ENCODE peak calls at places on chromosomes 11 and 22, in eight cellular contexts. One of them, this sample, is unnamed.

GRCh38 chr22:31394326-31394725 is 5.1 kb upstream of the DRG1 start:
- DNase-seq in uterus: no peak
- DNase-seq in neuronal stem cell: no peak
- DNase-seq in HCT116: no peak
- DNase-seq in AG04450: no peak
- DNase-seq in astrocyte: no peak
- DNase-seq in upper lobe of left lung: no peak
- DNase-seq in RWPE1: no peak
- DNase-seq in this sample: no peak

GRCh38 chr11:43987384-43988039 is 45.1 kb downstream of the C11orf96 start:
- DNase-seq in AG04450: no peak
- DNase-seq in astrocyte: peak
- DNase-seq in neuronal stem cell: no peak
- DNase-seq in RWPE1: no peak
- DNase-seq in upper lobe of left lung: peak
- DNase-seq in HCT116: no peak
- DNase-seq in uterus: peak
- DNase-seq in this sample: no peak

GRCh38 chr11:41309716-41310115 is 149.7 kb downstream of the LRRC4C start:
- DNase-seq in neuronal stem cell: no peak
- DNase-seq in uterus: no peak
- DNase-seq in RWPE1: no peak
- DNase-seq in AG04450: no peak
- DNase-seq in HCT116: no peak
- DNase-seq in astrocyte: no peak
- DNase-seq in upper lobe of left lung: no peak
- DNase-seq in this sample: no peak

GRCh38 chr11:720642-721346 is 14.8 kb downstream of the EPS8L2 start:
- DNase-seq in HCT116: no peak
- DNase-seq in uterus: no peak
- DNase-seq in upper lobe of left lung: peak
- DNase-seq in AG04450: no peak
- DNase-seq in astrocyte: no peak
- DNase-seq in neuronal stem cell: peak
- DNase-seq in RWPE1: no peak
- DNase-seq in this sample: no peak

GRCh38 chr11:9351956-9352355 is 32.5 kb upstream of the IPO7 start:
- DNase-seq in neuronal stem cell: no peak
- DNase-seq in upper lobe of left lung: no peak
- DNase-seq in AG04450: no peak
- DNase-seq in astrocyte: peak
- DNase-seq in HCT116: no peak
- DNase-seq in uterus: no peak
- DNase-seq in RWPE1: peak
- DNase-seq in this sample: no peak

GRCh38 chr11:112625816-112626215 is 335.4 kb upstream of the NCAM1 start:
- DNase-seq in RWPE1: peak
- DNase-seq in uterus: no peak
- DNase-seq in neuronal stem cell: no peak
- DNase-seq in upper lobe of left lung: no peak
- DNase-seq in astrocyte: no peak
- DNase-seq in HCT116: no peak
- DNase-seq in AG04450: no peak
- DNase-seq in this sample: peak

GRCh38 chr11:100925935-100926334 is 203.7 kb downstream of the PGR start:
- DNase-seq in HCT116: peak
- DNase-seq in AG04450: no peak
- DNase-seq in astrocyte: peak
- DNase-seq in RWPE1: peak
- DNase-seq in neuronal stem cell: no peak
- DNase-seq in upper lobe of left lung: no peak
- DNase-seq in uterus: no peak
- DNase-seq in this sample: peak

GRCh38 chr22:18048441-18048898 is 24.1 kb upstream of the MICAL3 start:
- DNase-seq in neuronal stem cell: no peak
- DNase-seq in uterus: no peak
- DNase-seq in RWPE1: no peak
- DNase-seq in astrocyte: no peak
- DNase-seq in upper lobe of left lung: peak
- DNase-seq in HCT116: no peak
- DNase-seq in AG04450: peak
- DNase-seq in this sample: no peak

GRCh38 chr11:31804439-31805036 is 6.6 kb downstream of the PAX6 start:
- DNase-seq in AG04450: no peak
- DNase-seq in HCT116: no peak
- DNase-seq in upper lobe of left lung: peak
- DNase-seq in RWPE1: no peak
- DNase-seq in neuronal stem cell: no peak
- DNase-seq in astrocyte: peak
- DNase-seq in uterus: no peak
- DNase-seq in this sample: no peak

GRCh38 chr11:28342704-28343103 is 234.5 kb downstream of the METTL15 start:
- DNase-seq in HCT116: no peak
- DNase-seq in upper lobe of left lung: no peak
- DNase-seq in uterus: no peak
- DNase-seq in AG04450: no peak
- DNase-seq in RWPE1: no peak
- DNase-seq in neuronal stem cell: no peak
- DNase-seq in astrocyte: peak
- DNase-seq in this sample: no peak

GRCh38 chr11:30131535-30131934 is 99.3 kb upstream of the FSHB start:
- DNase-seq in AG04450: no peak
- DNase-seq in astrocyte: no peak
- DNase-seq in HCT116: no peak
- DNase-seq in neuronal stem cell: no peak
- DNase-seq in upper lobe of left lung: no peak
- DNase-seq in RWPE1: peak
- DNase-seq in uterus: no peak
- DNase-seq in this sample: no peak

GRCh38 chr11:47357985-47358730 is 5.7 kb upstream of the MYBPC3 start:
- DNase-seq in astrocyte: no peak
- DNase-seq in AG04450: no peak
- DNase-seq in uterus: no peak
- DNase-seq in neuronal stem cell: no peak
- DNase-seq in RWPE1: no peak
- DNase-seq in upper lobe of left lung: no peak
- DNase-seq in HCT116: no peak
- DNase-seq in this sample: no peak

GRCh38 chr11:86418929-86419328 is 44.2 kb downstream of the CCDC81 start:
- DNase-seq in astrocyte: no peak
- DNase-seq in uterus: no peak
- DNase-seq in AG04450: no peak
- DNase-seq in upper lobe of left lung: no peak
- DNase-seq in HCT116: no peak
- DNase-seq in neuronal stem cell: no peak
- DNase-seq in RWPE1: peak
- DNase-seq in this sample: no peak

GRCh38 chr11:57638005-57638760 is 11.5 kb downstream of the YPEL4 start:
- DNase-seq in uterus: peak
- DNase-seq in neuronal stem cell: peak
- DNase-seq in astrocyte: peak
- DNase-seq in HCT116: no peak
- DNase-seq in AG04450: peak
- DNase-seq in upper lobe of left lung: peak
- DNase-seq in RWPE1: peak
- DNase-seq in this sample: no peak

GRCh38 chr11:12075822-12076821 is 34.3 kb upstream of the MICAL2 start:
- DNase-seq in uterus: peak
- DNase-seq in upper lobe of left lung: no peak
- DNase-seq in HCT116: no peak
- DNase-seq in AG04450: peak
- DNase-seq in astrocyte: peak
- DNase-seq in neuronal stem cell: no peak
- DNase-seq in RWPE1: peak
- DNase-seq in this sample: peak

GRCh38 chr11:65634440-65634839 is 3.5 kb upstream of the SIPA1 start:
- DNase-seq in AG04450: no peak
- DNase-seq in neuronal stem cell: no peak
- DNase-seq in astrocyte: no peak
- DNase-seq in upper lobe of left lung: peak
- DNase-seq in uterus: no peak
- DNase-seq in HCT116: no peak
- DNase-seq in RWPE1: no peak
- DNase-seq in this sample: no peak

GRCh38 chr11:65636108-65636809 is 1.6 kb upstream of the SIPA1 start:
- DNase-seq in RWPE1: no peak
- DNase-seq in uterus: no peak
- DNase-seq in HCT116: no peak
- DNase-seq in upper lobe of left lung: peak
- DNase-seq in neuronal stem cell: no peak
- DNase-seq in AG04450: no peak
- DNase-seq in astrocyte: no peak
- DNase-seq in this sample: no peak

GRCh38 chr11:65634905-65635731 is 2.8 kb upstream of the SIPA1 start:
- DNase-seq in uterus: no peak
- DNase-seq in upper lobe of left lung: peak
- DNase-seq in AG04450: no peak
- DNase-seq in HCT116: no peak
- DNase-seq in RWPE1: no peak
- DNase-seq in neuronal stem cell: no peak
- DNase-seq in astrocyte: no peak
- DNase-seq in this sample: no peak

GRCh38 chr11:65637794-65638317 is at the start of gene SIPA1:
- DNase-seq in astrocyte: peak
- DNase-seq in AG04450: peak
- DNase-seq in RWPE1: peak
- DNase-seq in upper lobe of left lung: peak
- DNase-seq in uterus: peak
- DNase-seq in neuronal stem cell: peak
- DNase-seq in HCT116: peak
- DNase-seq in this sample: no peak

GRCh38 chr11:65636810-65637557 is 917 bp upstream of the SIPA1 start:
- DNase-seq in astrocyte: no peak
- DNase-seq in neuronal stem cell: no peak
- DNase-seq in uterus: no peak
- DNase-seq in HCT116: no peak
- DNase-seq in RWPE1: no peak
- DNase-seq in AG04450: no peak
- DNase-seq in upper lobe of left lung: peak
- DNase-seq in this sample: no peak
- H3K27ac ChIP-seq in astrocyte: no peak
- H3K27ac ChIP-seq in neuronal stem cell: peak
- H3K27ac ChIP-seq in uterus: peak
- H3K27ac ChIP-seq in HCT116: peak
- H3K27ac ChIP-seq in RWPE1: peak
- H3K27ac ChIP-seq in AG04450: peak
- H3K27ac ChIP-seq in upper lobe of left lung: peak
- H3K27ac ChIP-seq in this sample: no peak

GRCh38 chr11:67400942-67401494 is 640 bp downstream of the PPP1CA start:
- DNase-seq in HCT116: no peak
- DNase-seq in astrocyte: no peak
- DNase-seq in uterus: no peak
- DNase-seq in AG04450: no peak
- DNase-seq in RWPE1: no peak
- DNase-seq in upper lobe of left lung: no peak
- DNase-seq in neuronal stem cell: no peak
- DNase-seq in this sample: no peak
- H3K27ac ChIP-seq in HCT116: peak
- H3K27ac ChIP-seq in astrocyte: peak
- H3K27ac ChIP-seq in uterus: peak
- H3K27ac ChIP-seq in AG04450: peak
- H3K27ac ChIP-seq in RWPE1: peak
- H3K27ac ChIP-seq in upper lobe of left lung: peak
- H3K27ac ChIP-seq in neuronal stem cell: no peak
- H3K27ac ChIP-seq in this sample: peak

GRCh38 chr22:46051646-46052045 is 74.7 kb upstream of the WNT7B start:
- DNase-seq in uterus: peak
- DNase-seq in HCT116: no peak
- DNase-seq in upper lobe of left lung: no peak
- DNase-seq in neuronal stem cell: no peak
- DNase-seq in RWPE1: no peak
- DNase-seq in astrocyte: no peak
- DNase-seq in AG04450: no peak
- DNase-seq in this sample: no peak

GRCh38 chr22:46050451-46050845 is 73.5 kb upstream of the WNT7B start:
- DNase-seq in uterus: no peak
- DNase-seq in upper lobe of left lung: no peak
- DNase-seq in astrocyte: no peak
- DNase-seq in HCT116: no peak
- DNase-seq in neuronal stem cell: no peak
- DNase-seq in AG04450: no peak
- DNase-seq in RWPE1: no peak
- DNase-seq in this sample: no peak

GRCh38 chr22:46049726-46050450 is 72.9 kb upstream of the WNT7B start:
- DNase-seq in RWPE1: no peak
- DNase-seq in neuronal stem cell: no peak
- DNase-seq in uterus: peak
- DNase-seq in AG04450: no peak
- DNase-seq in astrocyte: no peak
- DNase-seq in upper lobe of left lung: no peak
- DNase-seq in HCT116: no peak
- DNase-seq in this sample: no peak

GRCh38 chr22:46052331-46052771 is 75.4 kb upstream of the WNT7B start:
- DNase-seq in RWPE1: no peak
- DNase-seq in uterus: peak
- DNase-seq in AG04450: no peak
- DNase-seq in HCT116: no peak
- DNase-seq in astrocyte: peak
- DNase-seq in neuronal stem cell: no peak
- DNase-seq in upper lobe of left lung: no peak
- DNase-seq in this sample: no peak

DNA sequence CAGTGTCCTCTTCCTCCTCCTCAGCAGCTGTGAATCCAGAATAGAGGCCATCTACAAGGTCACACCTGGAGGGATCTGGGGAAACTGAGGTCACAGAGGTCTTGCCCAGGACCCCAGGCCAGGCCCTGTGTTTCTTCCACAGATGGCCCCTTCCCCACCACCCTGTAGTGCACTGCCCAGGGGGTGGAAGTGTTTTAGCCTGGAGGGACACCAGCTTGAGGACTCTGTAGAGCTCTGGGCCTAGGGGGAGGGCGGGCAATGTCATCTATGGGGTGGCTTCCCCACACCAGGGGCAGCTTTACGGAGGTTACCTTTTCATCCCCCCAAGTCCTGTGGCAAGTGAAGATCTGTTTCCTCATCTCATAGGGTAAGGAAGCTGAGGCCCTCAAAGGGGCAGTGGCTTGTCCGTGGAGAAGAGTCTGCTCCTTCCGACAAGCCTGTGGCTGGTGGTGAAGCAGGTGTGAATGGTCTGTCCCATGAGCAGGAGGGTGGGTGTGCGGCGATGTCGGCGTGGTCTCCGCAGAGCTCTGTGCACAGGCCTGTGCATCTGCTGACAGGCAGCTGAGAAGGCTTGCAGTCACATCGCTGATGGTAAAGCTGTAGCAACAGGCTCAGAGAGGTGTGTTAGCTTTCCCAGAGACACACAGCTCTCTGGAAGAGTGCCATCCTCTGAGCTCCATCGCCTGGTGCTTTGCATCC is 74.1 kb upstream of the WNT7B start:
- DNase-seq in AG04450: no peak
- DNase-seq in RWPE1: no peak
- DNase-seq in astrocyte: no peak
- DNase-seq in HCT116: no peak
- DNase-seq in upper lobe of left lung: no peak
- DNase-seq in uterus: peak
- DNase-seq in neuronal stem cell: no peak
- DNase-seq in this sample: no peak
- H3K27ac ChIP-seq in AG04450: no peak
- H3K27ac ChIP-seq in RWPE1: peak
- H3K27ac ChIP-seq in astrocyte: no peak
- H3K27ac ChIP-seq in HCT116: no peak
- H3K27ac ChIP-seq in upper lobe of left lung: peak
- H3K27ac ChIP-seq in uterus: peak
- H3K27ac ChIP-seq in neuronal stem cell: no peak
- H3K27ac ChIP-seq in this sample: peak

GRCh38 chr11:73272680-73273038 is 521 bp downstream of the P2RY6 start:
- DNase-seq in AG04450: no peak
- DNase-seq in upper lobe of left lung: no peak
- DNase-seq in RWPE1: no peak
- DNase-seq in HCT116: no peak
- DNase-seq in astrocyte: no peak
- DNase-seq in neuronal stem cell: no peak
- DNase-seq in uterus: no peak
- DNase-seq in this sample: no peak
- H3K27ac ChIP-seq in AG04450: no peak
- H3K27ac ChIP-seq in upper lobe of left lung: no peak
- H3K27ac ChIP-seq in RWPE1: no peak
- H3K27ac ChIP-seq in HCT116: no peak
- H3K27ac ChIP-seq in astrocyte: no peak
- H3K27ac ChIP-seq in neuronal stem cell: no peak
- H3K27ac ChIP-seq in uterus: no peak
- H3K27ac ChIP-seq in this sample: no peak